ENCODE peak calls at places on chromosome 13, in six cellular contexts. T is HFF-Myc, G is IMR-90, J is AG04450, O is type B pancreatic cell, N is endothelial cell. Z is an unnamed sample.

GRCh38 chr13:45682494-45683008 is 19.6 kb upstream of the CBY2 start:
- DNase-seq in T (no peak), G (no peak), J (no peak), O (no peak), N (no peak), Z (no peak)

GRCh38 chr13:79307866-79308298 is 98.2 kb downstream of the RBM26 start:
- DNase-seq in T (peak; percentile 2), G (peak; percentile 61), J (peak; percentile 11), O (no peak), N (no peak), Z (no peak)

GRCh38 chr13:51453959-51454703 is 1.3 kb upstream of the INTS6 start:
- DNase-seq in T (no peak), G (peak; percentile 6), J (no peak), O (no peak), N (peak; percentile 23), Z (peak; percentile 44)

GRCh38 chr13:48600374-48601364 is 53.1 kb upstream of the CYSLTR2 start:
- DNase-seq in T (peak; percentile 61), G (peak; percentile 71), J (peak; percentile 16), O (no peak), N (no peak), Z (no peak)

GRCh38 chr13:109256866-109257760 is 529.3 kb downstream of the IRS2 start:
- DNase-seq in T (peak; percentile 67), G (peak; percentile 97), J (peak; percentile 91), O (no peak), N (no peak), Z (no peak)

GRCh38 chr13:94327318-94327717 is 152.2 kb downstream of the DCT start:
- DNase-seq in T (no peak), G (no peak), J (no peak), O (no peak), N (no peak), Z (peak; percentile 58)

GRCh38 chr13:24228852-24229458 is 68.4 kb downstream of the SPATA13 start:
- DNase-seq in T (peak; percentile 36), G (peak; percentile 81), J (peak; percentile 52), O (no peak), N (peak; percentile 45), Z (peak; percentile 60)

GRCh38 chr13:71624641-71625040 is 242.4 kb downstream of the DACH1 start:
- DNase-seq in T (no peak), G (no peak), J (no peak), O (no peak), N (no peak), Z (no peak)

GRCh38 chr13:21231426-21231945 is 55.0 kb downstream of the MRPL57 start:
- DNase-seq in T (no peak), G (no peak), J (no peak), O (no peak), N (no peak), Z (no peak)

GRCh38 chr13:76882431-76882830 is 3.8 kb downstream of the KCTD12 start:
- DNase-seq in T (peak; percentile 32), G (no peak), J (no peak), O (no peak), N (no peak), Z (no peak)

GRCh38 chr13:74250738-74251190 is 116.6 kb upstream of the KLF12 start:
- DNase-seq in T (no peak), G (peak; percentile 75), J (no peak), O (no peak), N (no peak), Z (no peak)

GRCh38 chr13:113420833-113421600 is 32.3 kb downstream of the ADPRHL1 start:
- DNase-seq in T (no peak), G (no peak), J (no peak), O (no peak), N (no peak), Z (no peak)

GRCh38 chr13:57820924-57821323 is 189.4 kb downstream of the PCDH17 start:
- DNase-seq in T (no peak), G (no peak), J (no peak), O (no peak), N (no peak), Z (no peak)

GRCh38 chr13:59178344-59178743 is 985.4 kb downstream of the DIAPH3 start:
- DNase-seq in T (no peak), G (peak; percentile 3), J (no peak), O (no peak), N (no peak), Z (no peak)
- TF ChIP-seq CTCF in T (no peak), G (peak; percentile 37), J (peak; percentile 54), O (peak; percentile 19), N (no peak), Z (no peak)

DNA sequence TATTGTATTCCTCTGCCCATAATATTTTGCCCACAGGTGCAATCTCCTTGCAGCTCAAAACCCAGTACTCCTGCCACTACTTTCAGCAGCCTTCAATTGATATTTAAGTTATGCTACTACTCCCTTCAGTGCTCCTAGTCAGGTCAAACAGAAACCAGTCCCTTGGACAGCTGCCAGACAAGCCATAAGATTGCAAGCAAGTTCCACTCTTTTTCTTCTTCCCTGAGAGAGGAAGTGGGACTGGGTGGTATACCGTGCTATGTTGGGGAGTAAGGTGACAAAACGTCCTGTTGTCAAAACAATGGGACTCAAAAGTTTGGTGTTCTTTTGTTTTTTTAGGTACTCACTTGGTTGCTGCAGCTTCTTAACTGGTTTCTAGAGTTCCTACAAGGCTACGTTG is 63.1 kb upstream of the FRY start:
- DNase-seq in T (no peak), G (no peak), J (no peak), O (no peak), N (no peak), Z (no peak)
- TF ChIP-seq CTCF in T (no peak), G (no peak), J (no peak), O (no peak), N (no peak), Z (no peak)

GRCh38 chr13:29801737-29802305 is 48.6 kb downstream of the UBL3 start:
- DNase-seq in T (no peak), G (peak; percentile 20), J (no peak), O (no peak), N (no peak), Z (no peak)
- TF ChIP-seq CTCF in T (no peak), G (no peak), J (peak; percentile 5), O (no peak), N (no peak), Z (no peak)

DNA sequence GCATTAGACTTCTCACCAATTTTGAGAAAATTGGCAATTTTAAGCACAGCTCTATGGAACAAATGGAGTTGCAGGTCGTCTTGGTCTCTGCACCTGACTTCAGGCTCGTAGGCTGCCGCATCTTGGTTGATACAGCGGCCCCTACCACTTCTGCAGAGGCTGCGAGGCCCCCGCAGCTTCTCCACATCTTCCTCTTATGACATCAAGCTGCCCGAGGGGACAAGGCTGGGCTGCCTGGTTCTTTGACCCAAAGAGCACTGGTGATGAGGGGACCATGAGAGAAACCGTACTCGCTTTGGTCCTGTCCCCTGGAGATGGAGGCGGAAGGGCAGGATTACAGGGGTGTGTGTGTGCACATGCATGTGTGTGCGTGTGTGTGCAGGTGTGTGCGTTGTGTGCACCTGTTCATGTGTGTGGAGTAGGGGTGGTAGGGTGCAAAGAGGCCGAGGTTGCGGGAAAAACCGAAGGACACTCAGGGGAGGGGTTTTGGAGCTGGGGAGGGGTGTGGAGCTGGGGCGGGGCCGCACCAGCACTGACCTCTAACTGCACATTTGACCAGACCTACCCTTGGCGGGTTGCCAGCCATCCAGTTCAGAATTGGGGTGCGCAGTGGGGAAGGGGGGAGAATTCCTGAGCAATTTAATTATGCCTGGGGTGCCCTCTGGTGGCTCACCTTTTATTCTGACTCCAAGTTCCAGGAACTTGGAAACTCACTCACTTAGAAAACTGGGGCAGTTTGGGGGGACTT is 65.1 kb upstream of the ARHGEF7 start:
- DNase-seq in T (no peak), G (no peak), J (no peak), O (no peak), N (no peak), Z (no peak)
- TF ChIP-seq CTCF in T (peak; percentile 50), G (peak; percentile 63), J (peak; percentile 61), O (peak; percentile 64), N (no peak), Z (peak; percentile 47)

GRCh38 chr13:99526549-99526948 is 25.3 kb downstream of the TM9SF2 start:
- DNase-seq in T (no peak), G (no peak), J (no peak), O (no peak), N (no peak), Z (no peak)

GRCh38 chr13:99523838-99524237 is 22.6 kb downstream of the TM9SF2 start:
- DNase-seq in T (no peak), G (no peak), J (no peak), O (no peak), N (no peak), Z (no peak)

GRCh38 chr13:99525967-99526366 is 24.7 kb downstream of the TM9SF2 start:
- DNase-seq in T (no peak), G (peak; percentile 8), J (no peak), O (no peak), N (no peak), Z (no peak)

GRCh38 chr13:99527346-99527745 is 26.1 kb downstream of the TM9SF2 start:
- DNase-seq in T (no peak), G (no peak), J (no peak), O (no peak), N (no peak), Z (no peak)

GRCh38 chr13:99528547-99528946 is 27.3 kb downstream of the TM9SF2 start:
- DNase-seq in T (no peak), G (no peak), J (no peak), O (no peak), N (no peak), Z (peak; percentile 48)
- TF ChIP-seq CTCF in T (no peak), G (no peak), J (peak; percentile 13), O (peak; percentile 48), N (no peak), Z (peak; percentile 41)

DNA sequence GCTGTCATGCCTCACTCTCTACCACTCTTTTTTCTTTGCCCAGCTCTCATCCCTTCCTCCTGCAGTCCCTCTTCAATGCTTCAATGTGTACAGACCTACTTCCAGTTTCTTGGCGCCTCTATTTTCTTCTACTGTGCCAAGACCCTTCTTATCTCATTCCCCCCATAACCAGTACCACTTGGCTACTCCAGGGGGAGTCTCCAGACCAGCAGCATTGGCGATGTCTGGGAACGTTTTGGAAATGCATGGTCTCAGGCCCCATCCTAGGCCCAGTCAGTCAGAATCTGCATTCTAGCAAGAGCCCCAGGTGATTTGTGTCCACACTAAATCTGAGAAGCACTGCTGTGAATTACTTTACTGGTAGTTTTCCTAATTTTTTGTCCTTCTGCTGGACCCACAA is 198.2 kb downstream of the SLC7A1 start:
- DNase-seq in T (no peak), G (no peak), J (no peak), O (no peak), N (no peak), Z (no peak)
- TF ChIP-seq CTCF in T (peak; percentile 13), G (no peak), J (no peak), O (no peak), N (no peak), Z (no peak)

GRCh38 chr13:106867249-106867648 is 299.3 kb upstream of the ARGLU1 start:
- DNase-seq in T (no peak), G (no peak), J (no peak), O (no peak), N (no peak), Z (no peak)
- TF ChIP-seq CTCF in T (no peak), G (no peak), J (peak; percentile 29), O (peak; percentile 70), N (no peak), Z (no peak)